ENCODE peak calls at places on chromosome 11, in four cellular contexts. M is stimulated activated CD8-positive, alpha-beta memory T cell treated with anti-CD3 and anti-CD28 coated beads, Interleukin-2, amount 100 ng/mL, for 1 hour; I is Kasumi-1; Q is activated T-helper 9 cell treated with anti-CD3 and anti-CD28 coated beads, Interleukin-2, amount 50 U/mL, for 16 hours. C is an unnamed sample.

GRCh38 chr11:123569387-123569786 is 85.0 kb downstream of the SCN3B start:
- DNase-seq in M (no peak), I (no peak), Q (no peak), C (no peak)

GRCh38 chr11:72683782-72684200 is 9.6 kb upstream of the PDE2A start:
- DNase-seq in M (peak), I (peak), Q (peak), C (peak)

GRCh38 chr11:117071344-117071787 is 26.9 kb downstream of the SIK3 start:
- DNase-seq in M (no peak), I (no peak), Q (no peak), C (peak)

GRCh38 chr11:79667377-79667776 is 226.5 kb upstream of the TENM4 start:
- DNase-seq in M (no peak), I (no peak), Q (no peak), C (no peak)

GRCh38 chr11:110711776-110712642 is at the start of gene ARHGAP20:
- DNase-seq in M (no peak), I (peak), Q (no peak), C (no peak)

GRCh38 chr11:78400701-78401100 is 16.9 kb downstream of the GAB2 start:
- DNase-seq in M (no peak), I (no peak), Q (no peak), C (no peak)

GRCh38 chr11:94681852-94682251 is 86.3 kb upstream of the AMOTL1 start:
- DNase-seq in M (no peak), I (no peak), Q (no peak), C (no peak)

GRCh38 chr11:7673724-7674434 is 579 bp upstream of the CYB5R2 start:
- DNase-seq in M (no peak), I (no peak), Q (no peak), C (no peak)

GRCh38 chr11:2434008-2434407 is 10.3 kb downstream of the TRPM5 start:
- DNase-seq in M (no peak), I (no peak), Q (no peak), C (no peak)

GRCh38 chr11:10488581-10489443 is 33.7 kb downstream of the AMPD3 start:
- DNase-seq in M (no peak), I (no peak), Q (no peak), C (no peak)

GRCh38 chr11:120814531-120815259 is 209.2 kb upstream of the TBCEL start:
- DNase-seq in M (no peak), I (no peak), Q (no peak), C (no peak)

GRCh38 chr11:2178906-2179494 is 7.4 kb upstream of the TH start:
- DNase-seq in M (no peak), I (no peak), Q (no peak), C (no peak)

GRCh38 chr11:50188040-50188439 is 155.4 kb downstream of the OR4C45 start:
- DNase-seq in M (no peak), I (no peak), Q (no peak), C (no peak)

GRCh38 chr11:44944181-44944852 is 6.4 kb downstream of the TP53I11 start:
- DNase-seq in M (no peak), I (no peak), Q (no peak), C (no peak)

GRCh38 chr11:128908391-128909246 is 17.5 kb downstream of the KCNJ5 start:
- DNase-seq in M (no peak), I (peak), Q (no peak), C (no peak)

GRCh38 chr11:78941226-78941851 is 366.7 kb upstream of the NARS2 start:
- DNase-seq in M (no peak), I (no peak), Q (no peak), C (no peak)

GRCh38 chr11:123504401-123504800 is 74.3 kb downstream of the GRAMD1B start:
- DNase-seq in M (no peak), I (no peak), Q (no peak), C (peak)

GRCh38 chr11:109972181-109972715 is 120.9 kb upstream of the ZC3H12C start:
- DNase-seq in M (no peak), I (peak), Q (no peak), C (no peak)

GRCh38 chr11:26227311-26227710 is 104.6 kb upstream of the ANO3 start:
- DNase-seq in M (no peak), I (peak), Q (no peak), C (peak)

GRCh38 chr11:17519486-17519885 is 24.7 kb downstream of the USH1C start:
- DNase-seq in M (no peak), I (no peak), Q (no peak), C (no peak)